ENCODE peak calls at places on chromosomes 16 and 17, in ten cellular contexts. One of them, this sample, is unnamed.

GRCh38 chr16:82002831-82003230 is 8.4 kb downstream of the SDR42E1 start:
- DNase-seq in GDM1: no peak
- DNase-seq in GM10248: no peak
- DNase-seq in neural progenitor cell: no peak
- DNase-seq in naive thymus-derived CD8-positive, alpha-beta T cell: no peak
- DNase-seq in activated CD8-positive, alpha-beta memory T cell treated with anti-CD3 and anti-CD28 coated beads for 1 hour: no peak
- DNase-seq in activated CD4-positive, CD25-positive, alpha-beta regulatory T cell: no peak
- DNase-seq in non-pigmented ciliary epithelial cell: no peak
- DNase-seq in colonic mucosa: no peak
- DNase-seq in lung microvascular endothelial cell: no peak
- DNase-seq in this sample: no peak

GRCh38 chr17:70374496-70374895 is 205.2 kb downstream of the KCNJ2 start:
- DNase-seq in GDM1: no peak
- DNase-seq in GM10248: no peak
- DNase-seq in neural progenitor cell: no peak
- DNase-seq in naive thymus-derived CD8-positive, alpha-beta T cell: no peak
- DNase-seq in activated CD8-positive, alpha-beta memory T cell treated with anti-CD3 and anti-CD28 coated beads for 1 hour: no peak
- DNase-seq in activated CD4-positive, CD25-positive, alpha-beta regulatory T cell: no peak
- DNase-seq in non-pigmented ciliary epithelial cell: no peak
- DNase-seq in colonic mucosa: no peak
- DNase-seq in lung microvascular endothelial cell: no peak
- DNase-seq in this sample: no peak

GRCh38 chr17:42531455-42532354 is 4.3 kb upstream of the NAGLU start:
- DNase-seq in GDM1: peak
- DNase-seq in GM10248: peak
- DNase-seq in neural progenitor cell: peak
- DNase-seq in naive thymus-derived CD8-positive, alpha-beta T cell: peak
- DNase-seq in activated CD8-positive, alpha-beta memory T cell treated with anti-CD3 and anti-CD28 coated beads for 1 hour: peak
- DNase-seq in activated CD4-positive, CD25-positive, alpha-beta regulatory T cell: no peak
- DNase-seq in non-pigmented ciliary epithelial cell: no peak
- DNase-seq in colonic mucosa: peak
- DNase-seq in lung microvascular endothelial cell: peak
- DNase-seq in this sample: peak

GRCh38 chr17:80586464-80587228 is 42.0 kb downstream of the RPTOR start:
- DNase-seq in GDM1: no peak
- DNase-seq in GM10248: no peak
- DNase-seq in neural progenitor cell: no peak
- DNase-seq in naive thymus-derived CD8-positive, alpha-beta T cell: no peak
- DNase-seq in activated CD8-positive, alpha-beta memory T cell treated with anti-CD3 and anti-CD28 coated beads for 1 hour: no peak
- DNase-seq in activated CD4-positive, CD25-positive, alpha-beta regulatory T cell: no peak
- DNase-seq in non-pigmented ciliary epithelial cell: no peak
- DNase-seq in colonic mucosa: no peak
- DNase-seq in lung microvascular endothelial cell: no peak
- DNase-seq in this sample: no peak

GRCh38 chr17:77892469-77893143 is 65.9 kb upstream of the TNRC6C start:
- DNase-seq in GDM1: no peak
- DNase-seq in GM10248: no peak
- DNase-seq in neural progenitor cell: peak
- DNase-seq in naive thymus-derived CD8-positive, alpha-beta T cell: no peak
- DNase-seq in activated CD8-positive, alpha-beta memory T cell treated with anti-CD3 and anti-CD28 coated beads for 1 hour: no peak
- DNase-seq in activated CD4-positive, CD25-positive, alpha-beta regulatory T cell: no peak
- DNase-seq in non-pigmented ciliary epithelial cell: no peak
- DNase-seq in colonic mucosa: no peak
- DNase-seq in lung microvascular endothelial cell: peak
- DNase-seq in this sample: peak

GRCh38 chr17:11391134-11391533 is 150.1 kb downstream of the SHISA6 start:
- DNase-seq in GDM1: no peak
- DNase-seq in GM10248: no peak
- DNase-seq in neural progenitor cell: peak
- DNase-seq in naive thymus-derived CD8-positive, alpha-beta T cell: no peak
- DNase-seq in activated CD8-positive, alpha-beta memory T cell treated with anti-CD3 and anti-CD28 coated beads for 1 hour: no peak
- DNase-seq in activated CD4-positive, CD25-positive, alpha-beta regulatory T cell: no peak
- DNase-seq in non-pigmented ciliary epithelial cell: no peak
- DNase-seq in colonic mucosa: peak
- DNase-seq in lung microvascular endothelial cell: no peak
- DNase-seq in this sample: no peak

GRCh38 chr16:28589069-28589468 is 7.8 kb downstream of the SULT1A2 start:
- DNase-seq in GDM1: no peak
- DNase-seq in GM10248: no peak
- DNase-seq in neural progenitor cell: no peak
- DNase-seq in naive thymus-derived CD8-positive, alpha-beta T cell: no peak
- DNase-seq in activated CD8-positive, alpha-beta memory T cell treated with anti-CD3 and anti-CD28 coated beads for 1 hour: no peak
- DNase-seq in activated CD4-positive, CD25-positive, alpha-beta regulatory T cell: no peak
- DNase-seq in non-pigmented ciliary epithelial cell: no peak
- DNase-seq in colonic mucosa: no peak
- DNase-seq in lung microvascular endothelial cell: no peak
- DNase-seq in this sample: no peak

GRCh38 chr16:86668136-86668535 is 89.8 kb downstream of the FOXL1 start:
- DNase-seq in GDM1: no peak
- DNase-seq in GM10248: no peak
- DNase-seq in neural progenitor cell: no peak
- DNase-seq in naive thymus-derived CD8-positive, alpha-beta T cell: no peak
- DNase-seq in activated CD8-positive, alpha-beta memory T cell treated with anti-CD3 and anti-CD28 coated beads for 1 hour: no peak
- DNase-seq in activated CD4-positive, CD25-positive, alpha-beta regulatory T cell: no peak
- DNase-seq in non-pigmented ciliary epithelial cell: no peak
- DNase-seq in colonic mucosa: no peak
- DNase-seq in lung microvascular endothelial cell: peak
- DNase-seq in this sample: no peak

GRCh38 chr17:82882715-82883446 is 43.1 kb upstream of the ZNF750 start:
- DNase-seq in GDM1: no peak
- DNase-seq in GM10248: no peak
- DNase-seq in neural progenitor cell: no peak
- DNase-seq in naive thymus-derived CD8-positive, alpha-beta T cell: peak
- DNase-seq in activated CD8-positive, alpha-beta memory T cell treated with anti-CD3 and anti-CD28 coated beads for 1 hour: peak
- DNase-seq in activated CD4-positive, CD25-positive, alpha-beta regulatory T cell: peak
- DNase-seq in non-pigmented ciliary epithelial cell: no peak
- DNase-seq in colonic mucosa: peak
- DNase-seq in lung microvascular endothelial cell: no peak
- DNase-seq in this sample: no peak

GRCh38 chr16:6913535-6913934 is 419.1 kb upstream of the RBFOX1 start:
- DNase-seq in GDM1: no peak
- DNase-seq in GM10248: no peak
- DNase-seq in neural progenitor cell: no peak
- DNase-seq in naive thymus-derived CD8-positive, alpha-beta T cell: no peak
- DNase-seq in activated CD8-positive, alpha-beta memory T cell treated with anti-CD3 and anti-CD28 coated beads for 1 hour: no peak
- DNase-seq in activated CD4-positive, CD25-positive, alpha-beta regulatory T cell: no peak
- DNase-seq in non-pigmented ciliary epithelial cell: no peak
- DNase-seq in colonic mucosa: no peak
- DNase-seq in lung microvascular endothelial cell: no peak
- DNase-seq in this sample: no peak

GRCh38 chr17:49987681-49988441 is 7.2 kb downstream of the DLX3 start:
- DNase-seq in GDM1: no peak
- DNase-seq in GM10248: no peak
- DNase-seq in neural progenitor cell: peak
- DNase-seq in naive thymus-derived CD8-positive, alpha-beta T cell: no peak
- DNase-seq in activated CD8-positive, alpha-beta memory T cell treated with anti-CD3 and anti-CD28 coated beads for 1 hour: no peak
- DNase-seq in activated CD4-positive, CD25-positive, alpha-beta regulatory T cell: no peak
- DNase-seq in non-pigmented ciliary epithelial cell: no peak
- DNase-seq in colonic mucosa: no peak
- DNase-seq in lung microvascular endothelial cell: no peak
- DNase-seq in this sample: no peak

GRCh38 chr17:66663041-66663494 is 171.8 kb upstream of the CACNG5 start:
- DNase-seq in GDM1: no peak
- DNase-seq in GM10248: no peak
- DNase-seq in neural progenitor cell: no peak
- DNase-seq in naive thymus-derived CD8-positive, alpha-beta T cell: no peak
- DNase-seq in activated CD8-positive, alpha-beta memory T cell treated with anti-CD3 and anti-CD28 coated beads for 1 hour: no peak
- DNase-seq in activated CD4-positive, CD25-positive, alpha-beta regulatory T cell: no peak
- DNase-seq in non-pigmented ciliary epithelial cell: no peak
- DNase-seq in colonic mucosa: no peak
- DNase-seq in lung microvascular endothelial cell: no peak
- DNase-seq in this sample: no peak

GRCh38 chr16:1543085-1543896 is 9.8 kb downstream of the TMEM204 start:
- DNase-seq in GDM1: peak
- DNase-seq in GM10248: peak
- DNase-seq in neural progenitor cell: peak
- DNase-seq in naive thymus-derived CD8-positive, alpha-beta T cell: no peak
- DNase-seq in activated CD8-positive, alpha-beta memory T cell treated with anti-CD3 and anti-CD28 coated beads for 1 hour: no peak
- DNase-seq in activated CD4-positive, CD25-positive, alpha-beta regulatory T cell: no peak
- DNase-seq in non-pigmented ciliary epithelial cell: peak
- DNase-seq in colonic mucosa: peak
- DNase-seq in lung microvascular endothelial cell: peak
- DNase-seq in this sample: no peak

GRCh38 chr16:35572186-35572585 is 2112.8 kb downstream of the TP53TG3F start:
- DNase-seq in GDM1: no peak
- DNase-seq in GM10248: no peak
- DNase-seq in neural progenitor cell: no peak
- DNase-seq in naive thymus-derived CD8-positive, alpha-beta T cell: no peak
- DNase-seq in activated CD8-positive, alpha-beta memory T cell treated with anti-CD3 and anti-CD28 coated beads for 1 hour: no peak
- DNase-seq in activated CD4-positive, CD25-positive, alpha-beta regulatory T cell: no peak
- DNase-seq in non-pigmented ciliary epithelial cell: no peak
- DNase-seq in colonic mucosa: no peak
- DNase-seq in lung microvascular endothelial cell: no peak
- DNase-seq in this sample: no peak

GRCh38 chr17:64112978-64113377 is 17.0 kb downstream of the ERN1 start:
- DNase-seq in GDM1: no peak
- DNase-seq in GM10248: no peak
- DNase-seq in neural progenitor cell: no peak
- DNase-seq in naive thymus-derived CD8-positive, alpha-beta T cell: no peak
- DNase-seq in activated CD8-positive, alpha-beta memory T cell treated with anti-CD3 and anti-CD28 coated beads for 1 hour: no peak
- DNase-seq in activated CD4-positive, CD25-positive, alpha-beta regulatory T cell: no peak
- DNase-seq in non-pigmented ciliary epithelial cell: no peak
- DNase-seq in colonic mucosa: no peak
- DNase-seq in lung microvascular endothelial cell: no peak
- DNase-seq in this sample: no peak

GRCh38 chr17:596287-596686 is 118.4 kb downstream of the VPS53 start:
- DNase-seq in GDM1: no peak
- DNase-seq in GM10248: no peak
- DNase-seq in neural progenitor cell: no peak
- DNase-seq in naive thymus-derived CD8-positive, alpha-beta T cell: no peak
- DNase-seq in activated CD8-positive, alpha-beta memory T cell treated with anti-CD3 and anti-CD28 coated beads for 1 hour: no peak
- DNase-seq in activated CD4-positive, CD25-positive, alpha-beta regulatory T cell: no peak
- DNase-seq in non-pigmented ciliary epithelial cell: no peak
- DNase-seq in colonic mucosa: no peak
- DNase-seq in lung microvascular endothelial cell: peak
- DNase-seq in this sample: no peak

This sample was measured in neural crest cell.